ENCODE peak calls at places on chromosomes 5 and 9, in four cellular contexts. C is left cardiac atrium; J is stimulated activated naive CD4-positive, alpha-beta T cell; N is stimulated activated CD8-positive, alpha-beta memory T cell treated with anti-CD3 and anti-CD28 coated beads, Interleukin-15, amount 100 ng/mL, for 24 hours. Y is an unnamed sample.
A peak's percentile ranks its signal among the peaks of the same experiment; 100 is the strongest.

GRCh38 chr5:466661-467310 is 23.8 kb downstream of the EXOC3 start:
- DNase-seq in C (peak; percentile 16), J (no peak), N (no peak), Y (no peak)

GRCh38 chr5:76402251-76402879 is 720 bp upstream of the IQGAP2 start:
- DNase-seq in C (peak; percentile 49), J (peak; percentile 94), N (peak; percentile 44), Y (peak; percentile 63)

GRCh38 chr9:92019658-92020057 is 69.6 kb upstream of the ROR2 start:
- DNase-seq in C (no peak), J (no peak), N (no peak), Y (no peak)

GRCh38 chr9:132035679-132036078 is 44.0 kb downstream of the MED27 start:
- DNase-seq in C (no peak), J (no peak), N (no peak), Y (no peak)

GRCh38 chr9:113737414-113738271 is 138.5 kb upstream of the ZNF618 start:
- DNase-seq in C (no peak), J (no peak), N (no peak), Y (no peak)

GRCh38 chr5:155087036-155087435 is 73.5 kb downstream of the KIF4B start:
- DNase-seq in C (no peak), J (no peak), N (no peak), Y (no peak)

GRCh38 chr9:104738452-104738851 is 9.0 kb upstream of the NIPSNAP3A start:
- DNase-seq in C (no peak), J (no peak), N (no peak), Y (no peak)

GRCh38 chr5:17679597-17680187 is 45.4 kb downstream of the TAF11L14 start:
- DNase-seq in C (no peak), J (no peak), N (no peak), Y (no peak)

GRCh38 chr9:6584881-6585597 is 60.5 kb downstream of the GLDC start:
- DNase-seq in C (no peak), J (no peak), N (no peak), Y (no peak)

GRCh38 chr9:113808391-113809191 is 67.5 kb upstream of the ZNF618 start:
- DNase-seq in C (peak; percentile 52), J (no peak), N (no peak), Y (no peak)

GRCh38 chr9:117485176-117485575 is 70.3 kb upstream of the ASTN2 start:
- DNase-seq in C (no peak), J (no peak), N (no peak), Y (no peak)

GRCh38 chr5:176463113-176463764 is 15.1 kb downstream of the FAF2 start:
- DNase-seq in C (no peak), J (no peak), N (no peak), Y (no peak)

GRCh38 chr5:169197343-169197742 is 103.6 kb downstream of the SLIT3 start:
- DNase-seq in C (no peak), J (no peak), N (no peak), Y (no peak)

GRCh38 chr5:74626386-74627222 is 13.9 kb downstream of the ENC1 start:
- DNase-seq in C (no peak), J (no peak), N (no peak), Y (no peak)

GRCh38 chr9:81665514-81665838 is 23.9 kb downstream of the TLE1 start:
- DNase-seq in C (no peak), J (no peak), N (no peak), Y (no peak)

GRCh38 chr5:23717486-23717885 is 210.1 kb downstream of the PRDM9 start:
- DNase-seq in C (no peak), J (no peak), N (no peak), Y (no peak)

GRCh38 chr5:150302301-150303069 is at the start of gene ARSI:
- DNase-seq in C (peak; percentile 55), J (no peak), N (no peak), Y (no peak)

GRCh38 chr9:114116061-114116747 is 17.1 kb upstream of the KIF12 start:
- DNase-seq in C (no peak), J (no peak), N (no peak), Y (no peak)

GRCh38 chr5:93583525-93583798 is 440 bp downstream of the NR2F1 start:
- DNase-seq in C (no peak), J (no peak), N (no peak), Y (no peak)

GRCh38 chr5:42944989-42945388 is 95.1 kb downstream of the ANXA2R start:
- DNase-seq in C (no peak), J (no peak), N (no peak), Y (no peak)

GRCh38 chr9:128008171-128008570 is 27.4 kb upstream of the EEIG1 start:
- DNase-seq in C (no peak), J (no peak), N (no peak), Y (no peak)

GRCh38 chr9:16062542-16063240 is 509.8 kb downstream of the CCDC171 start:
- DNase-seq in C (no peak), J (no peak), N (no peak), Y (no peak)

GRCh38 chr5:177176175-177176704 is 42.7 kb downstream of the NSD1 start:
- DNase-seq in C (no peak), J (no peak), N (no peak), Y (no peak)

GRCh38 chr9:91690540-91691249 is 259.3 kb downstream of the ROR2 start:
- DNase-seq in C (no peak), J (no peak), N (no peak), Y (no peak)

GRCh38 chr5:66616495-66617222 is 20.5 kb downstream of the MAST4 start:
- DNase-seq in C (no peak), J (no peak), N (no peak), Y (no peak)

GRCh38 chr5:58085800-58086199 is 374.1 kb downstream of the PLK2 start:
- DNase-seq in C (no peak), J (no peak), N (no peak), Y (no peak)

GRCh38 chr5:21024966-21025365 is 1037.0 kb upstream of the CDH18 start:
- DNase-seq in C (no peak), J (no peak), N (no peak), Y (no peak)

GRCh38 chr5:15420201-15420600 is 79.8 kb upstream of the FBXL7 start:
- DNase-seq in C (peak; percentile 49), J (no peak), N (no peak), Y (no peak)

GRCh38 chr5:178338126-178338749 is 105.6 kb upstream of the PHYKPL start:
- DNase-seq in C (peak; percentile 7), J (no peak), N (no peak), Y (no peak)

GRCh38 chr5:31047007-31047406 is 146.5 kb upstream of the CDH6 start:
- DNase-seq in C (no peak), J (no peak), N (no peak), Y (no peak)

GRCh38 chr9:114666841-114667240 is 9.2 kb upstream of the TEX53 start:
- DNase-seq in C (no peak), J (no peak), N (no peak), Y (no peak)

GRCh38 chr5:172322028-172322965 is 38.7 kb upstream of the UBTD2 start:
- DNase-seq in C (no peak), J (no peak), N (no peak), Y (no peak)

GRCh38 chr5:36230151-36230788 is 11.5 kb downstream of the NADK2 start:
- DNase-seq in C (no peak), J (no peak), N (no peak), Y (no peak)

GRCh38 chr5:98773464-98774191 is at the start of gene RGMB:
- DNase-seq in C (peak; percentile 99), J (peak; percentile 79), N (peak; percentile 64), Y (peak; percentile 85)